ENCODE peak calls at places on chromosomes 3 and 15, in nine cellular contexts. One of them, this sample, is unnamed.
A peak's percentile ranks its signal among the peaks of the same experiment; 100 is the strongest.

GRCh38 chr3:171049831-171050444 is 23.4 kb upstream of the SLC2A2 start:
- DNase-seq in cardiac fibroblast: peak; percentile 75
- DNase-seq in tibial nerve: no peak
- DNase-seq in mammary epithelial cell: peak; percentile 49
- DNase-seq in astrocyte of the spinal cord: peak; percentile 50
- DNase-seq in DND-41: peak; percentile 14
- DNase-seq in body of pancreas: peak; percentile 72
- DNase-seq in PC-3: peak; percentile 81
- DNase-seq in heart right ventricle: peak; percentile 16
- DNase-seq in this sample: peak; percentile 53

GRCh38 chr3:16350041-16350952 is 85.3 kb downstream of the OXNAD1 start:
- DNase-seq in cardiac fibroblast: peak; percentile 86
- DNase-seq in tibial nerve: no peak
- DNase-seq in mammary epithelial cell: peak; percentile 66
- DNase-seq in astrocyte of the spinal cord: peak; percentile 80
- DNase-seq in DND-41: no peak
- DNase-seq in body of pancreas: no peak
- DNase-seq in PC-3: no peak
- DNase-seq in heart right ventricle: no peak
- DNase-seq in this sample: peak; percentile 70

GRCh38 chr15:67543348-67543718 is 830 bp downstream of the MAP2K5 start:
- DNase-seq in cardiac fibroblast: peak; percentile 9
- DNase-seq in tibial nerve: no peak
- DNase-seq in mammary epithelial cell: peak; percentile 11
- DNase-seq in astrocyte of the spinal cord: no peak
- DNase-seq in DND-41: no peak
- DNase-seq in body of pancreas: peak; percentile 37
- DNase-seq in PC-3: peak; percentile 11
- DNase-seq in heart right ventricle: no peak
- DNase-seq in this sample: no peak

GRCh38 chr15:33201376-33202189 is 7.1 kb upstream of the FMN1 start:
- DNase-seq in cardiac fibroblast: peak; percentile 43
- DNase-seq in tibial nerve: no peak
- DNase-seq in mammary epithelial cell: peak; percentile 91
- DNase-seq in astrocyte of the spinal cord: peak; percentile 30
- DNase-seq in DND-41: no peak
- DNase-seq in body of pancreas: peak; percentile 77
- DNase-seq in PC-3: peak; percentile 98
- DNase-seq in heart right ventricle: peak; percentile 7
- DNase-seq in this sample: peak; percentile 94

GRCh38 chr3:65779393-65779792 is 259.3 kb downstream of the MAGI1 start:
- DNase-seq in cardiac fibroblast: no peak
- DNase-seq in tibial nerve: no peak
- DNase-seq in mammary epithelial cell: no peak
- DNase-seq in astrocyte of the spinal cord: no peak
- DNase-seq in DND-41: no peak
- DNase-seq in body of pancreas: no peak
- DNase-seq in PC-3: no peak
- DNase-seq in heart right ventricle: no peak
- DNase-seq in this sample: no peak

GRCh38 chr15:70023064-70023768 is 74.5 kb downstream of the TLE3 start:
- DNase-seq in cardiac fibroblast: peak; percentile 86
- DNase-seq in tibial nerve: peak; percentile 50
- DNase-seq in mammary epithelial cell: peak; percentile 89
- DNase-seq in astrocyte of the spinal cord: peak; percentile 74
- DNase-seq in DND-41: peak; percentile 32
- DNase-seq in body of pancreas: no peak
- DNase-seq in PC-3: peak; percentile 75
- DNase-seq in heart right ventricle: no peak
- DNase-seq in this sample: peak; percentile 91

GRCh38 chr3:115325539-115325938 is 178.5 kb upstream of the ZBTB20 start:
- DNase-seq in cardiac fibroblast: peak; percentile 67
- DNase-seq in tibial nerve: peak; percentile 7
- DNase-seq in mammary epithelial cell: peak; percentile 39
- DNase-seq in astrocyte of the spinal cord: peak; percentile 47
- DNase-seq in DND-41: peak; percentile 47
- DNase-seq in body of pancreas: peak; percentile 15
- DNase-seq in PC-3: peak; percentile 46
- DNase-seq in heart right ventricle: peak; percentile 31
- DNase-seq in this sample: peak; percentile 75

GRCh38 chr15:38876621-38877020 is 312.0 kb upstream of the RASGRP1 start:
- DNase-seq in cardiac fibroblast: no peak
- DNase-seq in tibial nerve: no peak
- DNase-seq in mammary epithelial cell: no peak
- DNase-seq in astrocyte of the spinal cord: no peak
- DNase-seq in DND-41: no peak
- DNase-seq in body of pancreas: no peak
- DNase-seq in PC-3: no peak
- DNase-seq in heart right ventricle: no peak
- DNase-seq in this sample: no peak

GRCh38 chr3:131553495-131554247 is 50.9 kb upstream of the MRPL3 start:
- DNase-seq in cardiac fibroblast: no peak
- DNase-seq in tibial nerve: no peak
- DNase-seq in mammary epithelial cell: no peak
- DNase-seq in astrocyte of the spinal cord: no peak
- DNase-seq in DND-41: no peak
- DNase-seq in body of pancreas: no peak
- DNase-seq in PC-3: no peak
- DNase-seq in heart right ventricle: no peak
- DNase-seq in this sample: no peak

GRCh38 chr3:131547585-131547984 is 44.8 kb upstream of the MRPL3 start:
- DNase-seq in cardiac fibroblast: no peak
- DNase-seq in tibial nerve: no peak
- DNase-seq in mammary epithelial cell: no peak
- DNase-seq in astrocyte of the spinal cord: no peak
- DNase-seq in DND-41: no peak
- DNase-seq in body of pancreas: no peak
- DNase-seq in PC-3: no peak
- DNase-seq in heart right ventricle: no peak
- DNase-seq in this sample: no peak

GRCh38 chr3:131550562-131551188 is 47.9 kb upstream of the MRPL3 start:
- DNase-seq in cardiac fibroblast: no peak
- DNase-seq in tibial nerve: no peak
- DNase-seq in mammary epithelial cell: no peak
- DNase-seq in astrocyte of the spinal cord: no peak
- DNase-seq in DND-41: no peak
- DNase-seq in body of pancreas: no peak
- DNase-seq in PC-3: no peak
- DNase-seq in heart right ventricle: no peak
- DNase-seq in this sample: no peak

GRCh38 chr3:131551761-131552160 is 49.0 kb upstream of the MRPL3 start:
- DNase-seq in cardiac fibroblast: no peak
- DNase-seq in tibial nerve: no peak
- DNase-seq in mammary epithelial cell: no peak
- DNase-seq in astrocyte of the spinal cord: no peak
- DNase-seq in DND-41: no peak
- DNase-seq in body of pancreas: peak; percentile 9
- DNase-seq in PC-3: no peak
- DNase-seq in heart right ventricle: no peak
- DNase-seq in this sample: peak; percentile 24

DNA sequence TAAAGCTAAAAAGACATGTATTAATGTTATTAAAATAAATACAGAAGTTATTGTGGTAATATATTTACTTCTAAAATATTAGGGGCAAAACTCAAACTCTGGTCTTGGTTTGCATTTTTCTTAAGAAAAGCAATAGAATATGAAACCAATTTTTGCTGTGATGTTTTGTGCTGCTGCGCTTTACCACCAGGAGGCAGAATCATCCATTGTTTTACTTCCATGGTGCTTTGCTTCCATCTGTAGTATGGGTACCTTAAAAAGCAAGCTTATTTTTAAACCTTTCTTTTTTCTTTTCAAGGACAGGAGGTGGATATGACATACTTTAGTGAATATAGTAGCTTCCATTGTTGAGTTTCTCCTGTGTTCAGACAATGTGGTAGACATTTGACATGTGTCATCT is 46.6 kb upstream of the MRPL3 start:
- DNase-seq in cardiac fibroblast: peak; percentile 26
- DNase-seq in tibial nerve: no peak
- DNase-seq in mammary epithelial cell: no peak
- DNase-seq in astrocyte of the spinal cord: peak; percentile 7
- DNase-seq in DND-41: peak; percentile 9
- DNase-seq in body of pancreas: no peak
- DNase-seq in PC-3: peak; percentile 40
- DNase-seq in heart right ventricle: no peak
- DNase-seq in this sample: peak; percentile 15
- TF ChIP-seq CTCF in cardiac fibroblast: peak; percentile 41
- TF ChIP-seq CTCF in tibial nerve: no peak
- TF ChIP-seq CTCF in mammary epithelial cell: peak; percentile 42
- TF ChIP-seq CTCF in astrocyte of the spinal cord: peak; percentile 46
- TF ChIP-seq CTCF in DND-41: peak; percentile 64
- TF ChIP-seq CTCF in body of pancreas: no peak
- TF ChIP-seq CTCF in PC-3: peak; percentile 72
- TF ChIP-seq CTCF in heart right ventricle: peak; percentile 36
- TF ChIP-seq CTCF in this sample: peak; percentile 38

GRCh38 chr15:71366926-71367325 is 251.7 kb downstream of the THSD4 start:
- DNase-seq in cardiac fibroblast: peak; percentile 66
- DNase-seq in tibial nerve: no peak
- DNase-seq in mammary epithelial cell: no peak
- DNase-seq in astrocyte of the spinal cord: peak; percentile 11
- DNase-seq in DND-41: no peak
- DNase-seq in body of pancreas: no peak
- DNase-seq in PC-3: no peak
- DNase-seq in heart right ventricle: no peak
- DNase-seq in this sample: no peak

GRCh38 chr15:71362556-71362955 is 247.3 kb downstream of the THSD4 start:
- DNase-seq in cardiac fibroblast: no peak
- DNase-seq in tibial nerve: no peak
- DNase-seq in mammary epithelial cell: no peak
- DNase-seq in astrocyte of the spinal cord: no peak
- DNase-seq in DND-41: no peak
- DNase-seq in body of pancreas: no peak
- DNase-seq in PC-3: no peak
- DNase-seq in heart right ventricle: no peak
- DNase-seq in this sample: no peak

GRCh38 chr15:71366522-71366921 is 251.3 kb downstream of the THSD4 start:
- DNase-seq in cardiac fibroblast: no peak
- DNase-seq in tibial nerve: no peak
- DNase-seq in mammary epithelial cell: no peak
- DNase-seq in astrocyte of the spinal cord: no peak
- DNase-seq in DND-41: no peak
- DNase-seq in body of pancreas: no peak
- DNase-seq in PC-3: no peak
- DNase-seq in heart right ventricle: no peak
- DNase-seq in this sample: no peak

GRCh38 chr15:71362987-71363968 is 248.0 kb downstream of the THSD4 start:
- DNase-seq in cardiac fibroblast: no peak
- DNase-seq in tibial nerve: no peak
- DNase-seq in mammary epithelial cell: no peak
- DNase-seq in astrocyte of the spinal cord: no peak
- DNase-seq in DND-41: no peak
- DNase-seq in body of pancreas: no peak
- DNase-seq in PC-3: no peak
- DNase-seq in heart right ventricle: no peak
- DNase-seq in this sample: no peak

GRCh38 chr15:71364117-71364584 is 248.9 kb downstream of the THSD4 start:
- DNase-seq in cardiac fibroblast: no peak
- DNase-seq in tibial nerve: no peak
- DNase-seq in mammary epithelial cell: peak; percentile 88
- DNase-seq in astrocyte of the spinal cord: no peak
- DNase-seq in DND-41: no peak
- DNase-seq in body of pancreas: no peak
- DNase-seq in PC-3: no peak
- DNase-seq in heart right ventricle: no peak
- DNase-seq in this sample: peak; percentile 97
- H3K4me3 ChIP-seq in cardiac fibroblast: no peak overlapping the region
- H3K4me3 ChIP-seq in tibial nerve: no peak overlapping the region
- H3K4me3 ChIP-seq in mammary epithelial cell: no peak overlapping the region
- H3K4me3 ChIP-seq in astrocyte of the spinal cord: no peak overlapping the region
- H3K4me3 ChIP-seq in DND-41: no peak overlapping the region
- H3K4me3 ChIP-seq in body of pancreas: no peak overlapping the region
- H3K4me3 ChIP-seq in PC-3: no peak overlapping the region
- H3K4me3 ChIP-seq in heart right ventricle: no peak overlapping the region
- H3K4me3 ChIP-seq in this sample: no peak overlapping the region

DNA sequence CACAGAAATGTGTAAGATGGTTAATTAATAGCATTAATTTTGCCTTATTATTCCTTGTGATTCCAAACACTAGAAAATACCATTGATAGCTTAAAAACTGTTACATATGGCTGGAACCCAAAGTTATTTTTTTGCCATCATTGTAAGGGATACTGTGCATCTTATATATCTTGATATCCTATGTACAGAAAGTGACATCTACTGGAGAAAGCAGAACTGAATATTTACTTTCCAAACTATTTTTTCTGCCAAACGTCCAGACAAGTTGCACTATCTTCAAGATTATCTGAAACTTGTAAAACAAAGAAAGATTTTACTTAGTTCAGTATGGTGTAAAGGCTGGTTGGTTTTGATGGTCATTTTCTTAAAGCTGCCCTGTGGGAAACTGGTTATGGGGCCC is 33.3 kb upstream of the MEIS2 start:
- DNase-seq in cardiac fibroblast: peak; percentile 57
- DNase-seq in tibial nerve: no peak
- DNase-seq in mammary epithelial cell: peak; percentile 9
- DNase-seq in astrocyte of the spinal cord: peak; percentile 55
- DNase-seq in DND-41: no peak
- DNase-seq in body of pancreas: no peak
- DNase-seq in PC-3: peak; percentile 59
- DNase-seq in heart right ventricle: no peak
- DNase-seq in this sample: no peak
- TF ChIP-seq CTCF in cardiac fibroblast: peak; percentile 30
- TF ChIP-seq CTCF in tibial nerve: no peak
- TF ChIP-seq CTCF in mammary epithelial cell: peak; percentile 42
- TF ChIP-seq CTCF in astrocyte of the spinal cord: peak; percentile 32
- TF ChIP-seq CTCF in DND-41: peak; percentile 23
- TF ChIP-seq CTCF in body of pancreas: peak; percentile 29
- TF ChIP-seq CTCF in PC-3: peak; percentile 78
- TF ChIP-seq CTCF in heart right ventricle: peak; percentile 26
- TF ChIP-seq CTCF in this sample: peak; percentile 30

GRCh38 chr3:111862974-111863373 is 3.9 kb downstream of the PHLDB2 start:
- DNase-seq in cardiac fibroblast: no peak
- DNase-seq in tibial nerve: no peak
- DNase-seq in mammary epithelial cell: peak; percentile 36
- DNase-seq in astrocyte of the spinal cord: no peak
- DNase-seq in DND-41: no peak
- DNase-seq in body of pancreas: no peak
- DNase-seq in PC-3: no peak
- DNase-seq in heart right ventricle: no peak
- DNase-seq in this sample: no peak

GRCh38 chr3:111861396-111861795 is 2.3 kb downstream of the PHLDB2 start:
- DNase-seq in cardiac fibroblast: peak; percentile 51
- DNase-seq in tibial nerve: no peak
- DNase-seq in mammary epithelial cell: peak; percentile 41
- DNase-seq in astrocyte of the spinal cord: peak; percentile 40
- DNase-seq in DND-41: no peak
- DNase-seq in body of pancreas: no peak
- DNase-seq in PC-3: no peak
- DNase-seq in heart right ventricle: peak; percentile 15
- DNase-seq in this sample: no peak

GRCh38 chr3:111859974-111860859 is 1.2 kb downstream of the PHLDB2 start:
- DNase-seq in cardiac fibroblast: peak; percentile 94
- DNase-seq in tibial nerve: peak; percentile 83
- DNase-seq in mammary epithelial cell: peak; percentile 82
- DNase-seq in astrocyte of the spinal cord: peak; percentile 95
- DNase-seq in DND-41: peak; percentile 67
- DNase-seq in body of pancreas: peak; percentile 81
- DNase-seq in PC-3: peak; percentile 96
- DNase-seq in heart right ventricle: peak; percentile 88
- DNase-seq in this sample: peak; percentile 82

GRCh38 chr3:111863942-111864341 is 4.9 kb downstream of the PHLDB2 start:
- DNase-seq in cardiac fibroblast: no peak
- DNase-seq in tibial nerve: no peak
- DNase-seq in mammary epithelial cell: no peak
- DNase-seq in astrocyte of the spinal cord: no peak
- DNase-seq in DND-41: no peak
- DNase-seq in body of pancreas: no peak
- DNase-seq in PC-3: no peak
- DNase-seq in heart right ventricle: peak; percentile 35
- DNase-seq in this sample: no peak

DNA sequence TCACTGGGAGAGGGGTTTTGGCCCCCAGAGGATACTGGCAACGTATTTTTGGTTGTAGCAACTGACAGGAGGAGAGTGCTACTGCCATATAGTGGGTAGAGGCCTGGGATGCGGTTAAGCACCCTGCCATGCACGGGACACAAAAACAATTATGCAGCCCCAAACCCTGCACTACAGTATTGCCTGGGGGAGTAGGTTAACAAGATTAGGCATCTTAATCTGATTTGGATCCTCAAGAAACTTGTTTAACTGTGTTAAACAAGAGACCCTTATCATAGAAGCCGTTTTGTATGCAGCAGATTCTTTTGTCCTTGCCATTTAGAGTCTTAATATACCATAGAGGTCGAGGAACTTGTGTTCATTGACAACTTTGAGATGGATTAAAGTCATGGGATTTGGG is 3.4 kb downstream of the PHLDB2 start:
- DNase-seq in cardiac fibroblast: no peak
- DNase-seq in tibial nerve: no peak
- DNase-seq in mammary epithelial cell: peak; percentile 18
- DNase-seq in astrocyte of the spinal cord: no peak
- DNase-seq in DND-41: no peak
- DNase-seq in body of pancreas: no peak
- DNase-seq in PC-3: no peak
- DNase-seq in heart right ventricle: no peak
- DNase-seq in this sample: no peak
- H3K4me3 ChIP-seq in cardiac fibroblast: no peak overlapping the region
- H3K4me3 ChIP-seq in tibial nerve: no peak overlapping the region
- H3K4me3 ChIP-seq in mammary epithelial cell: peak overlapping the region; percentile 27
- H3K4me3 ChIP-seq in astrocyte of the spinal cord: no peak overlapping the region
- H3K4me3 ChIP-seq in DND-41: no peak overlapping the region
- H3K4me3 ChIP-seq in body of pancreas: no peak overlapping the region
- H3K4me3 ChIP-seq in PC-3: peak overlapping the region; percentile 72
- H3K4me3 ChIP-seq in heart right ventricle: peak overlapping the region; percentile 87
- H3K4me3 ChIP-seq in this sample: no peak overlapping the region

This sample was measured in epithelial cell of esophagus.